ENCODE peak calls at places on chromosomes 13 and 19, in five cellular contexts. A is PC-3, N is fibroblast of mammary gland, X is A549, B is transverse colon. W is an unnamed sample.
A peak's percentile ranks its signal among the peaks of the same experiment; 100 is the strongest.

GRCh38 chr13:99028890-99029289 is 51.0 kb upstream of the DOCK9 start:
- DNase-seq in A (no peak), N (no peak), X (no peak), B (no peak), W (no peak)

GRCh38 chr13:33123066-33123940 is 107.1 kb downstream of the KL start:
- DNase-seq in A (no peak), N (no peak), X (no peak), B (no peak), W (no peak)

GRCh38 chr13:97223711-97224461 is 1.8 kb downstream of the MBNL2 start:
- DNase-seq in A (peak; percentile 72), N (peak; percentile 96), X (peak; percentile 25), B (peak; percentile 55), W (peak; percentile 96)

GRCh38 chr19:46713781-46714522 is 3.0 kb downstream of the PRKD2 start:
- DNase-seq in A (peak; percentile 78), N (peak; percentile 70), X (peak; percentile 99), B (peak; percentile 95), W (peak; percentile 83)

GRCh38 chr13:113584870-113585671 is 518 bp downstream of the TFDP1 start:
- DNase-seq in A (peak; percentile 11), N (peak; percentile 3), X (peak; percentile 19), B (peak; percentile 17), W (no peak)

GRCh38 chr13:47904891-47905290 is 96.2 kb downstream of the SUCLA2 start:
- DNase-seq in A (no peak), N (no peak), X (no peak), B (no peak), W (no peak)

GRCh38 chr13:37954191-37954590 is 84.6 kb upstream of the TRPC4 start:
- DNase-seq in A (peak; percentile 88), N (no peak), X (no peak), B (no peak), W (no peak)

GRCh38 chr19:11587302-11587972 is 9.8 kb upstream of the ZNF627 start:
- DNase-seq in A (peak; percentile 85), N (peak; percentile 71), X (peak; percentile 48), B (peak; percentile 81), W (peak; percentile 44)

GRCh38 chr19:16327911-16328823 is 3.5 kb downstream of the KLF2 start:
- DNase-seq in A (no peak), N (peak; percentile 91), X (no peak), B (peak; percentile 75), W (peak; percentile 38)

GRCh38 chr13:64223016-64223415 is 2807.4 kb upstream of the PCDH20 start:
- DNase-seq in A (peak; percentile 54), N (no peak), X (no peak), B (no peak), W (no peak)

GRCh38 chr19:47310819-47311218 is 1.2 kb downstream of the C5AR1 start:
- DNase-seq in A (peak; percentile 55), N (peak; percentile 43), X (peak; percentile 49), B (no peak), W (no peak)

GRCh38 chr19:47609885-47610545 is 1.1 kb downstream of the BICRA start:
- DNase-seq in A (peak; percentile 15), N (peak; percentile 50), X (no peak), B (peak; percentile 69), W (peak; percentile 38)

GRCh38 chr13:52454459-52454824 is 836 bp upstream of the CKAP2 start:
- DNase-seq in A (peak; percentile 11), N (no peak), X (no peak), B (peak; percentile 53), W (peak; percentile 16)

GRCh38 chr19:17757125-17757524 is 5.8 kb downstream of the FCHO1 start:
- DNase-seq in A (peak; percentile 79), N (peak; percentile 44), X (peak; percentile 58), B (peak; percentile 71), W (peak; percentile 42)

GRCh38 chr13:51113969-51114368 is 2.9 kb upstream of the C13orf42 start:
- DNase-seq in A (no peak), N (no peak), X (no peak), B (no peak), W (no peak)

GRCh38 chr13:113573065-113573464 is 11.5 kb upstream of the TFDP1 start:
- DNase-seq in A (no peak), N (no peak), X (no peak), B (no peak), W (no peak)

GRCh38 chr13:28429685-28430290 is 65.1 kb downstream of the FLT1 start:
- DNase-seq in A (no peak), N (no peak), X (no peak), B (peak; percentile 18), W (no peak)

GRCh38 chr13:59684105-59684504 is 479.6 kb downstream of the DIAPH3 start:
- DNase-seq in A (no peak), N (no peak), X (no peak), B (no peak), W (no peak)

GRCh38 chr13:62357887-62358645 is 942.4 kb upstream of the PCDH20 start:
- DNase-seq in A (peak; percentile 62), N (peak; percentile 51), X (peak; percentile 6), B (no peak), W (peak; percentile 54)

GRCh38 chr13:21638319-21639282 is 32.3 kb upstream of the FGF9 start:
- DNase-seq in A (peak; percentile 64), N (peak; percentile 25), X (peak; percentile 15), B (peak; percentile 43), W (peak; percentile 21)

GRCh38 chr19:47094557-47095517 is 18.7 kb downstream of the ZC3H4 start:
- DNase-seq in A (no peak), N (no peak), X (no peak), B (peak; percentile 66), W (no peak)

GRCh38 chr13:33096886-33097610 is 80.8 kb downstream of the KL start:
- DNase-seq in A (no peak), N (no peak), X (no peak), B (no peak), W (no peak)

GRCh38 chr19:15114153-15114540 is 6.9 kb downstream of the SYDE1 start:
- DNase-seq in A (no peak), N (peak; percentile 79), X (no peak), B (no peak), W (peak; percentile 50)

GRCh38 chr19:15113245-15114152 is 6.3 kb downstream of the SYDE1 start:
- DNase-seq in A (no peak), N (no peak), X (no peak), B (no peak), W (no peak)

GRCh38 chr19:15110418-15110815 is 3.2 kb downstream of the SYDE1 start:
- DNase-seq in A (no peak), N (no peak), X (no peak), B (no peak), W (no peak)

GRCh38 chr19:15111758-15112157 is 4.6 kb downstream of the SYDE1 start:
- DNase-seq in A (no peak), N (no peak), X (no peak), B (no peak), W (no peak)

DNA sequence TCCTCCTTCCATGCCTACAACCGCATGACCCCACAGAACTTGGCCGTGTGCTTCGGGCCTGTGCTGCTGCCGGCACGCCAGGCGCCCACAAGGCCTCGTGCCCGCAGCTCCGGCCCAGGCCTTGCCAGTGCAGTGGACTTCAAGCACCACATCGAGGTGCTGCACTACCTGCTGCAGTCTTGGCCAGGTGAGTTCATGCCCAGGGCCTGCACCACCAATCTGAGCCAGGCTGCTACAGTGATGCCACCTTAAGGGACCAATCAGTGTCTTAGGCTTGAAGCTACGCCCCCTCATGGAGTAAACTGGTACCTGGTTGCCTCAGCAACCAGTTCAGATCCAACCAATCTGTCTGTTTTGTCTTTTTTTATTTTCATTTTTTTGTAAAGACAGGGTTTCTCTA is 5.2 kb downstream of the SYDE1 start:
- DNase-seq in A (peak; percentile 45), N (no peak), X (no peak), B (no peak), W (no peak)
- TF ChIP-seq CTCF in A (peak; percentile 31), N (no peak), X (no peak), B (no peak), W (no peak)

DNA sequence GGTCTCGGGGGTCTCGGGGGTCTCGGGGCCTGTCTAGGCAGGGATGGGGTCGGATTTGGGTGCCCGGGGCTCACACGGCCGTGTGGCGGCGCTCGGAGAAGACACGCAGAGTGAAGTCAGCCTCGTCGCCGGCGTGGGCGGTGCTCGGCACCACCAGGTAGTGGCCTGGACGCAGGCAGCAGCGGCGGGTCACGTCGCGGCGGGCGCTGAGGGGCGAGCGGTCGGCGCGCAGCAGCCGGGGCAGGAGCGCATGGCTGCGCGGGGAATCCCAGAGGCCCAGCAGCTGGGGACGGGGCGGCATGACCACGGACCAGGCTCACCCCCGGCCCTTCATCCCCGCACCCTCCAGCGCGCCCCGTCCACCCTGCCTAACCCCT is 8.2 kb downstream of the CAPN12 start:
- DNase-seq in A (peak; percentile 39), N (peak; percentile 15), X (peak; percentile 80), B (peak; percentile 69), W (no peak)
- TF ChIP-seq CTCF in A (no peak), N (no peak), X (peak; percentile 12), B (no peak), W (no peak)

GRCh38 chr13:29936051-29936813 is 85.8 kb upstream of the UBL3 start:
- DNase-seq in A (no peak), N (no peak), X (no peak), B (no peak), W (no peak)

GRCh38 chr13:29937379-29937778 is 87.0 kb upstream of the UBL3 start:
- DNase-seq in A (no peak), N (no peak), X (no peak), B (no peak), W (no peak)

GRCh38 chr13:29939158-29939557 is 88.7 kb upstream of the UBL3 start:
- DNase-seq in A (no peak), N (no peak), X (no peak), B (no peak), W (no peak)

GRCh38 chr13:29936961-29937360 is 86.5 kb upstream of the UBL3 start:
- DNase-seq in A (no peak), N (no peak), X (no peak), B (no peak), W (no peak)

DNA sequence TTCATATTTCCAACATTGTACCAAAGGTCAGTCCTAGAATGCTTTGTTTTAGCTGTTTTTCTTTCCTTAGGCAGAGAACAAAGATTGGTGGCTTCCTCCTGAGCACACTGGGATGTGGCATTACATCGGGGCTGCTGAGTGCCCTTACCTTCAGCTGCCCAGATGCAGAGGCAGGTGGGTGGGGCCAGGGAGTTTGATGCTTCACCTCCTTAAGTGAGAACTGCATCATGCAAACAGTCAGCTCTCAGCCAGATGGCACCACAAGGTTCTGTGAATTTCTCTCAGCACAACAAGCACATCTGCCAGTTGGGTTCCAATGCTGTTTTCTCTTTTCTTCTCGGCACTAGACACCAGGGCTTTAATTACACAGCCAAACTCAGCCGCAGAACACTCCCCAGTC is 87.4 kb upstream of the UBL3 start:
- DNase-seq in A (no peak), N (no peak), X (no peak), B (no peak), W (no peak)
- TF ChIP-seq CTCF in A (no peak), N (no peak), X (no peak), B (no peak), W (no peak)

DNA sequence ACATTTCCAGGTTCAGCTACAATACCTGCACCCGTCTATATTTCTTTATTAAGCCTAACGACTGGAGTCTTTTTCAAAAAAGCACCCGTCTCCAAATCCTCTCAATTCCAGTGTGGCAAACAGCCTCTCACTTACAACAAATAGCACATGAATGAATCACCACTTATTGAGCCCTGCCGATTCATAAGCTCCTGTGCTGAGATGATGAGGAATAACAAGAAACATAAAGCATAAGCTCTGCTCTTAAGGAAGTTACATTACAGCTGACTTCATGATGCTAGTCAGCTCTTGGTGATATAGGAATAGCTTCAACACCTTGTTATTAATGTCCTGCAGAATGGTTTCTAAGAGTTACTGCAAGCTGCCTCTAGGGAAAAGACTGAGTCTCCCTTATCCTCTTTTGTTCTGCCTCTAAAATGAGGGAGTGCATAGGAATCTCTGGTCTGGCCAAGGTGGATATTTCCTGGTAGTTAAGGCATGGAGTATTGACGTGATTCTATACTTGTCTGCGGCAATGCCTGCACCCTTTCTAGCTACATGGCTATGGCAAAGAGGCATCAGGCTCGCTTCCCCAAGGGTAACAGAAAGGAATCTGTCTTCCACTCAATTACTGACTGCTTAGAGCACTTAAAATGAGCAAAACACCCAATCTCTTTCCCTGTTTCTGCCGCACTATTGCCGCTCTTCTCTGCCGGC is 195.7 kb downstream of the KLF12 start:
- DNase-seq in A (peak; percentile 75), N (peak; percentile 90), X (peak; percentile 5), B (no peak), W (peak; percentile 87)
- TF ChIP-seq CTCF in A (no peak), N (no peak), X (no peak), B (no peak), W (no peak)